ENCODE peak calls at places on chromosomes 2 and 18, in six cellular contexts. One of them, this sample, is unnamed.

GRCh38 chr2:100320547-100321180 is 1.6 kb downstream of the LONRF2 start:
- DNase-seq in SJSA1: no peak
- DNase-seq in stimulated activated CD4-positive, alpha-beta T cell treated with anti-CD3 and anti-CD28 coated beads, Interleukin-4, amount 100 ng/mL, for 4 hours: no peak
- DNase-seq in omental fat pad: no peak
- DNase-seq in heart left ventricle: no peak
- DNase-seq in progenitor cell of endocrine pancreas: no peak
- DNase-seq in this sample: no peak

GRCh38 chr2:105243961-105244360 is 2.4 kb downstream of the GPR45 start:
- DNase-seq in SJSA1: no peak
- DNase-seq in stimulated activated CD4-positive, alpha-beta T cell treated with anti-CD3 and anti-CD28 coated beads, Interleukin-4, amount 100 ng/mL, for 4 hours: no peak
- DNase-seq in omental fat pad: no peak
- DNase-seq in heart left ventricle: no peak
- DNase-seq in progenitor cell of endocrine pancreas: peak
- DNase-seq in this sample: no peak

GRCh38 chr2:240913810-240914644 is 7.9 kb downstream of the CROCC2 start:
- DNase-seq in SJSA1: peak
- DNase-seq in stimulated activated CD4-positive, alpha-beta T cell treated with anti-CD3 and anti-CD28 coated beads, Interleukin-4, amount 100 ng/mL, for 4 hours: peak
- DNase-seq in omental fat pad: peak
- DNase-seq in heart left ventricle: peak
- DNase-seq in progenitor cell of endocrine pancreas: peak
- DNase-seq in this sample: peak

GRCh38 chr18:24140697-24141096 is 1.8 kb downstream of the CABYR start:
- DNase-seq in SJSA1: no peak
- DNase-seq in stimulated activated CD4-positive, alpha-beta T cell treated with anti-CD3 and anti-CD28 coated beads, Interleukin-4, amount 100 ng/mL, for 4 hours: no peak
- DNase-seq in omental fat pad: no peak
- DNase-seq in heart left ventricle: no peak
- DNase-seq in progenitor cell of endocrine pancreas: no peak
- DNase-seq in this sample: no peak

GRCh38 chr18:48640566-48641270 is 101.9 kb downstream of the CTIF start:
- DNase-seq in SJSA1: peak
- DNase-seq in stimulated activated CD4-positive, alpha-beta T cell treated with anti-CD3 and anti-CD28 coated beads, Interleukin-4, amount 100 ng/mL, for 4 hours: no peak
- DNase-seq in omental fat pad: no peak
- DNase-seq in heart left ventricle: no peak
- DNase-seq in progenitor cell of endocrine pancreas: no peak
- DNase-seq in this sample: no peak

GRCh38 chr18:49814147-49814499 is 790 bp upstream of the ACAA2 start:
- DNase-seq in SJSA1: peak
- DNase-seq in stimulated activated CD4-positive, alpha-beta T cell treated with anti-CD3 and anti-CD28 coated beads, Interleukin-4, amount 100 ng/mL, for 4 hours: no peak
- DNase-seq in omental fat pad: peak
- DNase-seq in heart left ventricle: no peak
- DNase-seq in progenitor cell of endocrine pancreas: no peak
- DNase-seq in this sample: no peak

GRCh38 chr2:238128061-238129040 is 10.1 kb upstream of the KLHL30 start:
- DNase-seq in SJSA1: no peak
- DNase-seq in stimulated activated CD4-positive, alpha-beta T cell treated with anti-CD3 and anti-CD28 coated beads, Interleukin-4, amount 100 ng/mL, for 4 hours: no peak
- DNase-seq in omental fat pad: no peak
- DNase-seq in heart left ventricle: no peak
- DNase-seq in progenitor cell of endocrine pancreas: no peak
- DNase-seq in this sample: no peak

GRCh38 chr2:108936868-108937265 is 52.2 kb downstream of the EDAR start:
- DNase-seq in SJSA1: no peak
- DNase-seq in stimulated activated CD4-positive, alpha-beta T cell treated with anti-CD3 and anti-CD28 coated beads, Interleukin-4, amount 100 ng/mL, for 4 hours: no peak
- DNase-seq in omental fat pad: no peak
- DNase-seq in heart left ventricle: peak
- DNase-seq in progenitor cell of endocrine pancreas: no peak
- DNase-seq in this sample: no peak

GRCh38 chr2:158963036-158963435 is 5.4 kb upstream of the TANC1 start:
- DNase-seq in SJSA1: no peak
- DNase-seq in stimulated activated CD4-positive, alpha-beta T cell treated with anti-CD3 and anti-CD28 coated beads, Interleukin-4, amount 100 ng/mL, for 4 hours: no peak
- DNase-seq in omental fat pad: no peak
- DNase-seq in heart left ventricle: no peak
- DNase-seq in progenitor cell of endocrine pancreas: no peak
- DNase-seq in this sample: no peak

GRCh38 chr2:10231551-10232085 is 71.1 kb upstream of the HPCAL1 start:
- DNase-seq in SJSA1: no peak
- DNase-seq in stimulated activated CD4-positive, alpha-beta T cell treated with anti-CD3 and anti-CD28 coated beads, Interleukin-4, amount 100 ng/mL, for 4 hours: no peak
- DNase-seq in omental fat pad: no peak
- DNase-seq in heart left ventricle: no peak
- DNase-seq in progenitor cell of endocrine pancreas: no peak
- DNase-seq in this sample: no peak